ENCODE peak calls at places on chromosome 3, in four cellular contexts. M is endothelial cell, O is T-helper 2 cell, A is lower leg skin. P is an unnamed sample.

GRCh38 chr3:50333744-50334328 is 5.8 kb upstream of the TUSC2 start:
- DNase-seq in O (no peak), M (no peak), A (no peak), P (peak)

GRCh38 chr3:51896607-51897305 is 6.4 kb downstream of the IQCF1 start:
- DNase-seq in M (no peak), O (no peak), A (no peak), P (no peak)

GRCh38 chr3:109132801-109133473 is 3.6 kb upstream of the C3orf85 start:
- DNase-seq in M (no peak), A (no peak), O (no peak), P (no peak)

GRCh38 chr3:128482857-128483656 is 9.9 kb downstream of the GATA2 start:
- DNase-seq in O (no peak), M (peak), A (no peak), P (no peak)

GRCh38 chr3:114874447-114874846 is 272.6 kb downstream of the ZBTB20 start:
- DNase-seq in O (no peak), M (no peak), A (no peak), P (no peak)

GRCh38 chr3:185582236-185582635 is 3.9 kb upstream of the SENP2 start:
- DNase-seq in A (no peak), M (no peak), O (no peak), P (no peak)

GRCh38 chr3:197996855-197997254 is 36.8 kb downstream of the LMLN start:
- DNase-seq in A (no peak), M (no peak), O (no peak), P (no peak)

GRCh38 chr3:155411500-155412223 is 118.2 kb upstream of the STRIT1 start:
- DNase-seq in O (no peak), A (no peak), M (no peak), P (no peak)

GRCh38 chr3:168025076-168025475 is 70.6 kb downstream of the GOLIM4 start:
- DNase-seq in M (no peak), O (no peak), A (no peak), P (no peak)

GRCh38 chr3:128504957-128505730 is 12.1 kb upstream of the GATA2 start:
- DNase-seq in O (no peak), A (no peak), M (no peak), P (no peak)

GRCh38 chr3:46998852-46999515 is 19.5 kb downstream of the NBEAL2 start:
- DNase-seq in O (no peak), A (no peak), M (no peak), P (no peak)

GRCh38 chr3:4228295-4228694 is 74.9 kb upstream of the SETMAR start:
- DNase-seq in M (no peak), A (no peak), O (no peak), P (no peak)

P was measured in ascending aorta.